ENCODE peak calls at places on chromosome 16, in five cellular contexts. I is fibroblast of lung, X is mesendoderm, T is GM23248, Z is A549. Q is an unnamed sample.

GRCh38 chr16:50506543-50506937 is 41.7 kb upstream of the NKD1 start:
- DNase-seq in I (no peak), X (no peak), T (no peak), Z (no peak), Q (no peak)

GRCh38 chr16:58409316-58409973 is 17.2 kb downstream of the GINS3 start:
- DNase-seq in I (peak; percentile 59), X (no peak), T (peak; percentile 69), Z (peak; percentile 30), Q (peak; percentile 82)

GRCh38 chr16:31081428-31082351 is 7.1 kb downstream of the PRSS53 start:
- DNase-seq in I (no peak), X (no peak), T (no peak), Z (no peak), Q (no peak)

GRCh38 chr16:82544378-82544777 is 82.4 kb upstream of the CDH13 start:
- DNase-seq in I (no peak), X (no peak), T (no peak), Z (no peak), Q (no peak)

GRCh38 chr16:61813339-61813738 is 222.9 kb downstream of the CDH8 start:
- DNase-seq in I (no peak), X (no peak), T (no peak), Z (no peak), Q (no peak)

GRCh38 chr16:50252874-50253510 is 13.4 kb upstream of the ADCY7 start:
- DNase-seq in I (no peak), X (no peak), T (peak; percentile 44), Z (no peak), Q (no peak)

GRCh38 chr16:80684906-80685305 is 119.5 kb downstream of the CDYL2 start:
- DNase-seq in I (no peak), X (no peak), T (no peak), Z (no peak), Q (no peak)

GRCh38 chr16:59126486-59126885 is 392.4 kb upstream of the GOT2 start:
- DNase-seq in I (no peak), X (no peak), T (no peak), Z (peak; percentile 12), Q (no peak)

GRCh38 chr16:23949630-23950290 is 114.0 kb downstream of the PRKCB start:
- DNase-seq in I (no peak), X (no peak), T (no peak), Z (no peak), Q (no peak)

GRCh38 chr16:48687421-48688038 is 77.5 kb upstream of the N4BP1 start:
- DNase-seq in I (peak; percentile 75), X (peak; percentile 78), T (peak; percentile 83), Z (peak; percentile 70), Q (peak; percentile 73)

GRCh38 chr16:57653936-57654335 is 14.2 kb upstream of the ADGRG3 start:
- DNase-seq in I (no peak), X (no peak), T (no peak), Z (no peak), Q (no peak)

GRCh38 chr16:86504315-86505184 is 5.8 kb upstream of the FOXF1 start:
- DNase-seq in I (no peak), X (no peak), T (no peak), Z (no peak), Q (no peak)
- H3K4me2 ChIP-seq in I (peak overlapping the region; percentile 100), X (no peak overlapping the region), T (no peak overlapping the region), Z (no peak overlapping the region), Q (no peak overlapping the region)

GRCh38 chr16:73000907-73001521 is 46.9 kb downstream of the ZFHX3 start:
- DNase-seq in I (no peak), X (no peak), T (no peak), Z (no peak), Q (no peak)
- H3K4me2 ChIP-seq in I (no peak overlapping the region), X (no peak overlapping the region), T (peak overlapping the region; percentile 26), Z (no peak overlapping the region), Q (no peak overlapping the region)

GRCh38 chr16:84041421-84041820 is 1.2 kb downstream of the SLC38A8 start:
- DNase-seq in I (no peak), X (no peak), T (no peak), Z (no peak), Q (no peak)
- H3K4me2 ChIP-seq in I (no peak overlapping the region), X (no peak overlapping the region), T (peak overlapping the region; percentile 49), Z (no peak overlapping the region), Q (no peak overlapping the region)

DNA sequence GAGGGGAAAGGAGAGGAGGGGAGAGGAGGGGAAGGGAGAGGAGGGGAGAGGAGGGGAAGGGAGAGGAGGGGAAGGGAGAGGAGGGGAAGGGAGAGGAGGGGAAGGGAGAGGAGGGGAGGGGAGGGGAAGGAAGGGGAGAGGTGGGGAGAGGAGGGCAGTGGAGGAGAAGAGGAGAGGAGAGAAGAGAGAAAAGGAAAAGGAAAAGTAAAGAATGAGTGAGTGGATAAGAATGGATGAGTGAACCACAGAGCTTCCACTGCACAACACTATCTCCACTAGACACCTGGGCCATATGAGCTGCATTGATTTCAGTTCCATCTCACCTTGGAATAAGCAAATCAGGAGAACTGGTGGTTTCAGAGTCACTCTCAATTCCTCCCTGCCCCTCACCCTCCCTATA is 204.1 kb upstream of the TOX3 start:
- DNase-seq in I (no peak), X (no peak), T (no peak), Z (no peak), Q (no peak)
- H3K4me2 ChIP-seq in I (no peak overlapping the region), X (no peak overlapping the region), T (no peak overlapping the region), Z (no peak overlapping the region), Q (no peak overlapping the region)

GRCh38 chr16:324201-324450 is 28.4 kb downstream of the AXIN1 start:
- DNase-seq in I (no peak), X (no peak), T (no peak), Z (no peak), Q (no peak)

GRCh38 chr16:321532-321931 is 31.0 kb downstream of the AXIN1 start:
- DNase-seq in I (no peak), X (no peak), T (no peak), Z (no peak), Q (no peak)

GRCh38 chr16:324451-325334 is 27.8 kb downstream of the AXIN1 start:
- DNase-seq in I (no peak), X (no peak), T (no peak), Z (no peak), Q (no peak)

GRCh38 chr16:322476-323143 is 29.9 kb downstream of the AXIN1 start:
- DNase-seq in I (no peak), X (no peak), T (no peak), Z (no peak), Q (no peak)

GRCh38 chr16:325375-326155 is 27.0 kb downstream of the AXIN1 start:
- DNase-seq in I (no peak), X (no peak), T (no peak), Z (no peak), Q (no peak)
- H3K4me2 ChIP-seq in I (no peak overlapping the region), X (no peak overlapping the region), T (no peak overlapping the region), Z (no peak overlapping the region), Q (no peak overlapping the region)

DNA sequence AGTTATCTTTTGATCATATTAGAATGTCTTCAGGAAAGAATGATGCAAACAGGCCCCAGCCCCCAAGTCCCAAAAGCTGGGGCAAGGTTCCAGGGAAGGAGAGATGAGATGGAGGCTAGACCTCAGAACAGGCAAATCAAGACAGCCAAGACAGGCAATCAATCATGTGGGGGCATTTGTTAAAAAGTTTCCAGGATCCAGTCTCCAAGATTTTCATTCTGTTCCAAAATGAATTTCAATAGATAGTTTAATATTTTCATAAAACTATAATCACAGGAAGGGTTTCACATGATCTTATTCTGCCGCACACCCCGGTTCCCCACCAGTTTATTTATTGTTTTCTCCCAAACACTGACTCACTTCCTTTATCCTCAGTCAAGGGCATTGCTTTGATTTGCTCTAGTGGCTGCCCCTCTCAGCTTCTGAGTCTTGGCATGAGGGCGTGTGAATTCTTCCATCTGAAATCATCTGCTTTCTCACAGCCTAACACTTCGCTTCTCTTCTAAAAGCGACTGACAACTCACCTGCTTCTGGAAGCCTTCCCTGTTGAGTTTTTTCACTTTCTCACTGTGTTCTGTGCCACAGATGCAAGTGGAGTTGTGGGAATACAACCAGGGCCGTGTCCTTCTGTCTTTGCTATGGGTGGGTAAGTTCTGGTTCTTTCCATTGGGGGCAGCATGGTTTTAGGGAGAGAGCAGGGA is 12.2 kb upstream of the TERF2 start:
- DNase-seq in I (peak; percentile 82), X (peak; percentile 92), T (peak; percentile 90), Z (peak; percentile 93), Q (peak; percentile 47)
- H3K4me2 ChIP-seq in I (peak overlapping the region; percentile 47), X (no peak overlapping the region), T (peak overlapping the region; percentile 55), Z (peak overlapping the region; percentile 90), Q (peak overlapping the region; percentile 44)

GRCh38 chr16:87393680-87394055 is 1.5 kb downstream of the MAP1LC3B start:
- DNase-seq in I (no peak), X (no peak), T (no peak), Z (no peak), Q (no peak)
- H3K4me2 ChIP-seq in I (peak overlapping the region; percentile 97), X (no peak overlapping the region), T (peak overlapping the region; percentile 96), Z (peak overlapping the region; percentile 94), Q (peak overlapping the region; percentile 96)

GRCh38 chr16:10916534-10916933 is 25.7 kb downstream of the DEXI start:
- DNase-seq in I (no peak), X (no peak), T (no peak), Z (no peak), Q (no peak)
- H3K4me2 ChIP-seq in I (no peak overlapping the region), X (no peak overlapping the region), T (no peak overlapping the region), Z (no peak overlapping the region), Q (no peak overlapping the region)

Q was measured in PC-3.